ENCODE peak calls at places on chromosome 7, in four cellular contexts. N is mesendoderm, S is H9, Y is H1. J is an unnamed sample.

GRCh38 chr7:149027560-149028345 is 552 bp downstream of the PDIA4 start:
- DNase-seq in Y (no peak), N (no peak), S (no peak), J (peak; percentile 41)

GRCh38 chr7:94250984-94251383 is 143.7 kb upstream of the COL1A2 start:
- DNase-seq in S (no peak), N (no peak), Y (no peak), J (no peak)

GRCh38 chr7:66921396-66921917 is 432 bp downstream of the TMEM248 start:
- DNase-seq in N (no peak), Y (no peak), S (no peak), J (peak; percentile 52)

GRCh38 chr7:130649004-130649790 is 19.4 kb downstream of the COPG2 start:
- DNase-seq in S (no peak), N (peak; percentile 2), Y (no peak), J (peak; percentile 86)

GRCh38 chr7:151008143-151008510 is 16.2 kb downstream of the ATG9B start:
- DNase-seq in Y (no peak), N (peak; percentile 90), S (peak; percentile 40), J (no peak)

GRCh38 chr7:66267249-66267648 is 62.1 kb downstream of the TPST1 start:
- DNase-seq in N (no peak), S (no peak), Y (no peak), J (peak; percentile 91)

GRCh38 chr7:47581821-47582747 is at the start of gene TNS3:
- DNase-seq in N (peak; percentile 65), S (peak; percentile 66), Y (no peak), J (peak; percentile 36)

GRCh38 chr7:21099432-21099831 is 312.7 kb upstream of the SP8 start:
- DNase-seq in N (no peak), Y (no peak), S (no peak), J (no peak)

GRCh38 chr7:41702635-41703371 is at the start of gene INHBA:
- DNase-seq in S (no peak), N (no peak), Y (no peak), J (peak; percentile 98)

GRCh38 chr7:128207609-128208008 is 33.5 kb upstream of the LEP start:
- DNase-seq in N (no peak), Y (no peak), S (peak; percentile 17), J (no peak)

GRCh38 chr7:112504093-112504695 is 23.4 kb downstream of the LSMEM1 start:
- DNase-seq in S (no peak), Y (no peak), N (no peak), J (no peak)

GRCh38 chr7:57646901-57647246 is 196.9 kb downstream of the ZNF716 start:
- DNase-seq in N (no peak), S (no peak), Y (no peak), J (no peak)

GRCh38 chr7:137834552-137834951 is 12.2 kb downstream of the DGKI start:
- DNase-seq in S (no peak), N (no peak), Y (no peak), J (no peak)

GRCh38 chr7:91228927-91229326 is 35.3 kb upstream of the FZD1 start:
- DNase-seq in S (no peak), Y (no peak), N (no peak), J (peak; percentile 51)

GRCh38 chr7:151769189-151769821 is 107.6 kb downstream of the PRKAG2 start:
- DNase-seq in N (no peak), Y (no peak), S (no peak), J (no peak)

GRCh38 chr7:129433823-129434171 is 435 bp upstream of the STRIP2 start:
- DNase-seq in Y (no peak), S (no peak), N (peak; percentile 88), J (no peak)

GRCh38 chr7:55517191-55517633 is 55.1 kb downstream of the VOPP1 start:
- DNase-seq in N (no peak), S (no peak), Y (no peak), J (peak; percentile 32)

GRCh38 chr7:102978280-102978679 is 65.5 kb downstream of the LRRC17 start:
- DNase-seq in S (no peak), Y (no peak), N (peak; percentile 62), J (peak; percentile 82)

GRCh38 chr7:97871659-97872024 is 566 bp downstream of the ASNS start:
- DNase-seq in N (peak; percentile 65), Y (no peak), S (peak; percentile 39), J (no peak)

GRCh38 chr7:116576350-116577319 is 51.8 kb downstream of the CAV1 start:
- DNase-seq in Y (no peak), N (no peak), S (no peak), J (peak; percentile 98)

GRCh38 chr7:157846281-157846680 is 509.5 kb downstream of the DNAJB6 start:
- DNase-seq in S (no peak), N (no peak), Y (no peak), J (no peak)

GRCh38 chr7:107007004-107007891 is 37.3 kb upstream of the PRKAR2B start:
- DNase-seq in S (no peak), Y (no peak), N (peak; percentile 17), J (no peak)

GRCh38 chr7:63041786-63042185 is 956.9 kb upstream of the ZNF722 start:
- DNase-seq in S (no peak), Y (no peak), N (no peak), J (no peak)

GRCh38 chr7:95276114-95276513 is 48.2 kb downstream of the PON1 start:
- DNase-seq in Y (no peak), N (no peak), S (no peak), J (no peak)

GRCh38 chr7:99554929-99555328 is 3.0 kb upstream of the FAM200A start:
- DNase-seq in N (no peak), S (no peak), Y (no peak), J (no peak)

GRCh38 chr7:80781561-80781979 is 137.3 kb downstream of the SEMA3C start:
- DNase-seq in Y (no peak), S (no peak), N (peak; percentile 80), J (peak; percentile 71)

GRCh38 chr7:106615808-106616691 is 44.9 kb downstream of the CCDC71L start:
- DNase-seq in S (no peak), Y (no peak), N (no peak), J (no peak)

GRCh38 chr7:140475747-140476333 is 3.5 kb downstream of the MKRN1 start:
- DNase-seq in S (no peak), Y (no peak), N (peak; percentile 66), J (peak; percentile 41)

GRCh38 chr7:73850781-73851207 is 8.5 kb upstream of the METTL27 start:
- DNase-seq in Y (no peak), S (no peak), N (peak; percentile 76), J (peak; percentile 99)

GRCh38 chr7:16721541-16721940 is 32.0 kb upstream of the TSPAN13 start:
- DNase-seq in N (no peak), Y (no peak), S (no peak), J (no peak)

GRCh38 chr7:135174941-135175340 is 4.4 kb upstream of the CYREN start:
- DNase-seq in S (no peak), Y (no peak), N (no peak), J (no peak)

GRCh38 chr7:74482629-74483401 is 29.1 kb downstream of the GTF2IRD1 start:
- DNase-seq in Y (no peak), N (peak; percentile 86), S (no peak), J (peak; percentile 99)

GRCh38 chr7:51021906-51022570 is 239.3 kb upstream of the GRB10 start:
- DNase-seq in Y (no peak), N (no peak), S (no peak), J (peak; percentile 31)

GRCh38 chr7:32481176-32481575 is 9.0 kb downstream of the LSM5 start:
- DNase-seq in N (no peak), Y (no peak), S (no peak), J (no peak)

GRCh38 chr7:82044497-82045080 is 274.7 kb upstream of the HGF start:
- DNase-seq in S (no peak), Y (no peak), N (peak; percentile 38), J (peak; percentile 58)

GRCh38 chr7:112214887-112215286 is 8.4 kb downstream of the ZNF277 start:
- DNase-seq in N (no peak), Y (no peak), S (no peak), J (no peak)

DNA sequence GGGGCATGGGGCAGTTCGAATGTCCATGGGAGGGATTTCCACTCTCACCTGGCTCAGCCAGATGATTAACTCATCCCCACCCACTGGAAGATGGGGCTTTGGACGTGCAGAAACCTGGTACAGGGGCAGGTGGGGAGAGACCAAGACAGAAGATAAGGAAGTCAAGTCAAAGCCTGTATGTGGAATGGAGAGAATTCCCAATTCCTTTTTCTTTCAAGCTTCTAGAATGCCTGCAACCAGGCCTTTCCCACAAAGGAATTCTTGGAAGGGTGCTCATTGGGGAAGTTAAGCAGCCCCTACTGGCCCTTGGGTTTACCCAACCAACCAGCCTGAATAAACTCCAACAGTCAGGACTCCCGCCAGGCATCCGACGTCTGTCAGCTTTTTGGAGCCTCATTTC is 39.1 kb downstream of the CCM2 start:
- DNase-seq in N (no peak), Y (no peak), S (no peak), J (no peak)
- H3K56ac ChIP-seq in N (no peak overlapping the region), Y (no peak overlapping the region), S (no peak overlapping the region), J (no peak overlapping the region)

DNA sequence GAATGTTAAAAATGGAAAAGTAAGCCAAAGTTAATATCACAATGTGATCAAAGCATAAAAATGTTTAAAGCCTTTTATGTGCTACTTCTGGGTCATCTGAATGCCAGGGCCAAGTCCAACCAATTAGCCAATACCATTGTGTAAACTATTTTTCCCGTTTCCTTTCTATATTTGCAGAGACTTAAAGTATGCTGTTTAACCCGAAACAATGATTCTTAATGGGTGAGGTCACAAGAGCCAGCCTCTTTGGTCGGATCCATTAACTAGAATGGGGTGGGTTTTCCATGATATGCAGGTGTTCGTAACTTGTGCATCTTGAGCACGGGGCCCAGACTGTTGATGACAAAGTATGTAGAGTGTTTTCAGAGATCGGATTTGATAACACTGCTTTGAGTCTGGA is 111.3 kb upstream of the IGFBP3 start:
- DNase-seq in S (no peak), N (no peak), Y (no peak), J (no peak)
- H3K56ac ChIP-seq in S (no peak overlapping the region), N (no peak overlapping the region), Y (no peak overlapping the region), J (no peak overlapping the region)

GRCh38 chr7:114977277-114977676 is 55.4 kb downstream of the MDFIC start:
- DNase-seq in N (peak; percentile 78), S (peak; percentile 34), Y (no peak), J (no peak)
- H3K56ac ChIP-seq in N (no peak overlapping the region), S (no peak overlapping the region), Y (no peak overlapping the region), J (no peak overlapping the region)

GRCh38 chr7:101116898-101117297 is 10.0 kb upstream of the SERPINE1 start:
- DNase-seq in S (no peak), Y (no peak), N (no peak), J (no peak)
- H3K56ac ChIP-seq in S (no peak overlapping the region), Y (no peak overlapping the region), N (peak overlapping the region; percentile 44), J (peak overlapping the region; percentile 95)